ENCODE peak calls at places on chromosomes 2 and 18, in seven cellular contexts. A, O, D, X, Y, U and L are unnamed samples.

GRCh38 chr2:112276954-112277353 is 1.6 kb downstream of the ZC3H6 start:
- DNase-seq in A (no peak), O (no peak), D (no peak), X (no peak), Y (no peak), U (no peak), L (no peak)

GRCh38 chr2:66084948-66085590 is 349.9 kb upstream of the MEIS1 start:
- DNase-seq in A (no peak), O (no peak), D (no peak), X (no peak), Y (no peak), U (no peak), L (no peak)

GRCh38 chr18:54119524-54120019 is 104.9 kb downstream of the MBD2 start:
- DNase-seq in A (no peak), O (no peak), D (peak; percentile 60), X (no peak), Y (peak; percentile 4), U (peak; percentile 63), L (peak; percentile 58)

GRCh38 chr2:232522014-232522854 is 2.0 kb downstream of the PRSS56 start:
- DNase-seq in A (peak; percentile 65), O (peak; percentile 49), D (peak; percentile 50), X (peak; percentile 66), Y (peak; percentile 79), U (peak; percentile 29), L (no peak)

GRCh38 chr2:79612999-79613398 is 100.1 kb downstream of the CTNNA2 start:
- DNase-seq in A (no peak), O (no peak), D (no peak), X (no peak), Y (no peak), U (no peak), L (no peak)

GRCh38 chr2:27308359-27308875 is at the start of gene UCN:
- DNase-seq in A (no peak), O (no peak), D (no peak), X (no peak), Y (no peak), U (peak; percentile 67), L (no peak)

GRCh38 chr2:36071698-36072097 is 283.9 kb upstream of the CRIM1 start:
- DNase-seq in A (no peak), O (no peak), D (no peak), X (no peak), Y (no peak), U (no peak), L (no peak)

GRCh38 chr2:72891091-72891818 is 4.0 kb downstream of the SPR start:
- DNase-seq in A (no peak), O (no peak), D (no peak), X (no peak), Y (no peak), U (no peak), L (no peak)

GRCh38 chr2:27573452-27573851 is 9.4 kb upstream of the ZNF512 start:
- DNase-seq in A (no peak), O (no peak), D (no peak), X (no peak), Y (no peak), U (no peak), L (no peak)

GRCh38 chr2:65708129-65708528 is 275.7 kb upstream of the SPRED2 start:
- DNase-seq in A (no peak), O (no peak), D (no peak), X (no peak), Y (no peak), U (no peak), L (no peak)

GRCh38 chr18:3262234-3263171 is 570 bp downstream of the MYL12B start:
- DNase-seq in A (peak; percentile 20), O (peak; percentile 28), D (peak; percentile 53), X (no peak), Y (peak; percentile 38), U (peak; percentile 43), L (no peak)

GRCh38 chr2:157487747-157488146 is 43.9 kb upstream of the CYTIP start:
- DNase-seq in A (no peak), O (no peak), D (no peak), X (no peak), Y (no peak), U (no peak), L (no peak)

GRCh38 chr18:77127769-77128671 is 4.6 kb downstream of the MBP start:
- DNase-seq in A (no peak), O (peak; percentile 44), D (peak; percentile 66), X (no peak), Y (no peak), U (no peak), L (peak; percentile 96)

GRCh38 chr2:235543126-235543750 is 49.4 kb downstream of the AGAP1 start:
- DNase-seq in A (no peak), O (no peak), D (no peak), X (no peak), Y (no peak), U (no peak), L (no peak)